ENCODE peak calls at places on chromosomes 16 and 17, in eight cellular contexts. One of them, this sample, is unnamed.

GRCh38 chr17:27419156-27419555 is 37.1 kb upstream of the KSR1 start:
- DNase-seq in foreskin fibroblast: no peak
- DNase-seq in cardiac fibroblast: no peak
- DNase-seq in colonic mucosa: no peak
- DNase-seq in testis: no peak
- DNase-seq in endothelial cell of umbilical vein: no peak
- DNase-seq in fibroblast of villous mesenchyme: no peak
- DNase-seq in sigmoid colon: peak
- DNase-seq in this sample: no peak

GRCh38 chr16:56348168-56349085 is 76.9 kb downstream of the AMFR start:
- DNase-seq in endothelial cell of umbilical vein: no peak
- DNase-seq in sigmoid colon: no peak
- DNase-seq in cardiac fibroblast: no peak
- DNase-seq in foreskin fibroblast: no peak
- DNase-seq in fibroblast of villous mesenchyme: no peak
- DNase-seq in colonic mucosa: no peak
- DNase-seq in testis: no peak
- DNase-seq in this sample: no peak

GRCh38 chr16:48384982-48385271 is 286 bp downstream of the SIAH1 start:
- DNase-seq in sigmoid colon: no peak
- DNase-seq in foreskin fibroblast: no peak
- DNase-seq in fibroblast of villous mesenchyme: peak
- DNase-seq in cardiac fibroblast: peak
- DNase-seq in endothelial cell of umbilical vein: no peak
- DNase-seq in colonic mucosa: no peak
- DNase-seq in testis: no peak
- DNase-seq in this sample: peak

GRCh38 chr17:78349831-78350631 is 9.8 kb downstream of the SOCS3 start:
- DNase-seq in foreskin fibroblast: no peak
- DNase-seq in cardiac fibroblast: no peak
- DNase-seq in endothelial cell of umbilical vein: no peak
- DNase-seq in testis: no peak
- DNase-seq in fibroblast of villous mesenchyme: no peak
- DNase-seq in colonic mucosa: no peak
- DNase-seq in sigmoid colon: no peak
- DNase-seq in this sample: no peak

GRCh38 chr17:58267347-58268324 is 13.1 kb downstream of the MPO start:
- DNase-seq in sigmoid colon: no peak
- DNase-seq in colonic mucosa: no peak
- DNase-seq in testis: peak
- DNase-seq in cardiac fibroblast: no peak
- DNase-seq in endothelial cell of umbilical vein: no peak
- DNase-seq in fibroblast of villous mesenchyme: no peak
- DNase-seq in foreskin fibroblast: no peak
- DNase-seq in this sample: no peak

GRCh38 chr17:72118588-72119279 is 2.1 kb upstream of the SOX9 start:
- DNase-seq in endothelial cell of umbilical vein: peak
- DNase-seq in foreskin fibroblast: peak
- DNase-seq in colonic mucosa: peak
- DNase-seq in cardiac fibroblast: peak
- DNase-seq in fibroblast of villous mesenchyme: peak
- DNase-seq in testis: peak
- DNase-seq in sigmoid colon: peak
- DNase-seq in this sample: peak

GRCh38 chr17:55248077-55248476 is 16.7 kb upstream of the HLF start:
- DNase-seq in testis: no peak
- DNase-seq in fibroblast of villous mesenchyme: no peak
- DNase-seq in sigmoid colon: no peak
- DNase-seq in foreskin fibroblast: no peak
- DNase-seq in cardiac fibroblast: no peak
- DNase-seq in colonic mucosa: no peak
- DNase-seq in endothelial cell of umbilical vein: no peak
- DNase-seq in this sample: no peak

GRCh38 chr16:85568519-85568918 is 44.6 kb upstream of the GSE1 start:
- DNase-seq in cardiac fibroblast: no peak
- DNase-seq in testis: peak
- DNase-seq in colonic mucosa: peak
- DNase-seq in fibroblast of villous mesenchyme: no peak
- DNase-seq in foreskin fibroblast: no peak
- DNase-seq in sigmoid colon: no peak
- DNase-seq in endothelial cell of umbilical vein: no peak
- DNase-seq in this sample: no peak

GRCh38 chr16:24853169-24853824 is 7.5 kb downstream of the SLC5A11 start:
- DNase-seq in testis: no peak
- DNase-seq in sigmoid colon: no peak
- DNase-seq in cardiac fibroblast: no peak
- DNase-seq in endothelial cell of umbilical vein: no peak
- DNase-seq in foreskin fibroblast: no peak
- DNase-seq in fibroblast of villous mesenchyme: no peak
- DNase-seq in colonic mucosa: no peak
- DNase-seq in this sample: peak

GRCh38 chr17:72004011-72004427 is 116.8 kb upstream of the SOX9 start:
- DNase-seq in endothelial cell of umbilical vein: no peak
- DNase-seq in fibroblast of villous mesenchyme: no peak
- DNase-seq in testis: no peak
- DNase-seq in sigmoid colon: no peak
- DNase-seq in foreskin fibroblast: peak
- DNase-seq in colonic mucosa: no peak
- DNase-seq in cardiac fibroblast: peak
- DNase-seq in this sample: peak

GRCh38 chr16:79895053-79895916 is 294.7 kb upstream of the MAF start:
- DNase-seq in endothelial cell of umbilical vein: no peak
- DNase-seq in sigmoid colon: no peak
- DNase-seq in fibroblast of villous mesenchyme: no peak
- DNase-seq in colonic mucosa: no peak
- DNase-seq in foreskin fibroblast: no peak
- DNase-seq in testis: no peak
- DNase-seq in cardiac fibroblast: no peak
- DNase-seq in this sample: no peak

GRCh38 chr17:80978499-80979497 is 12.8 kb upstream of the CHMP6 start:
- DNase-seq in fibroblast of villous mesenchyme: no peak
- DNase-seq in cardiac fibroblast: peak
- DNase-seq in sigmoid colon: no peak
- DNase-seq in endothelial cell of umbilical vein: no peak
- DNase-seq in foreskin fibroblast: no peak
- DNase-seq in testis: no peak
- DNase-seq in colonic mucosa: no peak
- DNase-seq in this sample: no peak

GRCh38 chr17:82106697-82107305 is 8.8 kb upstream of the FASN start:
- DNase-seq in foreskin fibroblast: no peak
- DNase-seq in endothelial cell of umbilical vein: no peak
- DNase-seq in sigmoid colon: peak
- DNase-seq in testis: peak
- DNase-seq in fibroblast of villous mesenchyme: no peak
- DNase-seq in cardiac fibroblast: no peak
- DNase-seq in colonic mucosa: no peak
- DNase-seq in this sample: no peak

GRCh38 chr16:20300312-20301097 is 26.8 kb downstream of the GP2 start:
- DNase-seq in foreskin fibroblast: peak
- DNase-seq in cardiac fibroblast: peak
- DNase-seq in endothelial cell of umbilical vein: peak
- DNase-seq in fibroblast of villous mesenchyme: peak
- DNase-seq in sigmoid colon: no peak
- DNase-seq in colonic mucosa: peak
- DNase-seq in testis: peak
- DNase-seq in this sample: peak

GRCh38 chr17:36818134-36818825 is 119.0 kb upstream of the LHX1 start:
- DNase-seq in testis: no peak
- DNase-seq in fibroblast of villous mesenchyme: no peak
- DNase-seq in colonic mucosa: no peak
- DNase-seq in sigmoid colon: no peak
- DNase-seq in cardiac fibroblast: no peak
- DNase-seq in endothelial cell of umbilical vein: no peak
- DNase-seq in foreskin fibroblast: no peak
- DNase-seq in this sample: no peak

GRCh38 chr16:71460246-71460645 is 1.8 kb downstream of the ZNF23 start:
- DNase-seq in cardiac fibroblast: peak
- DNase-seq in colonic mucosa: no peak
- DNase-seq in fibroblast of villous mesenchyme: peak
- DNase-seq in testis: no peak
- DNase-seq in sigmoid colon: no peak
- DNase-seq in endothelial cell of umbilical vein: no peak
- DNase-seq in foreskin fibroblast: peak
- DNase-seq in this sample: no peak

GRCh38 chr17:75740631-75741077 is 19.4 kb downstream of the ITGB4 start:
- DNase-seq in endothelial cell of umbilical vein: no peak
- DNase-seq in cardiac fibroblast: no peak
- DNase-seq in colonic mucosa: no peak
- DNase-seq in fibroblast of villous mesenchyme: no peak
- DNase-seq in foreskin fibroblast: no peak
- DNase-seq in sigmoid colon: no peak
- DNase-seq in testis: no peak
- DNase-seq in this sample: no peak

GRCh38 chr17:44315760-44316731 is 7.6 kb downstream of the RUNDC3A start:
- DNase-seq in sigmoid colon: no peak
- DNase-seq in foreskin fibroblast: no peak
- DNase-seq in fibroblast of villous mesenchyme: no peak
- DNase-seq in endothelial cell of umbilical vein: no peak
- DNase-seq in colonic mucosa: no peak
- DNase-seq in testis: no peak
- DNase-seq in cardiac fibroblast: no peak
- DNase-seq in this sample: no peak
- H3K4me3 ChIP-seq in sigmoid colon: no peak
- H3K4me3 ChIP-seq in foreskin fibroblast: no peak
- H3K4me3 ChIP-seq in fibroblast of villous mesenchyme: no peak
- H3K4me3 ChIP-seq in endothelial cell of umbilical vein: no peak
- H3K4me3 ChIP-seq in colonic mucosa: no peak
- H3K4me3 ChIP-seq in testis: no peak
- H3K4me3 ChIP-seq in cardiac fibroblast: no peak
- H3K4me3 ChIP-seq in this sample: no peak

GRCh38 chr17:47660064-47660492 is 10.4 kb downstream of the KPNB1 start:
- DNase-seq in foreskin fibroblast: no peak
- DNase-seq in fibroblast of villous mesenchyme: peak
- DNase-seq in colonic mucosa: no peak
- DNase-seq in endothelial cell of umbilical vein: no peak
- DNase-seq in cardiac fibroblast: no peak
- DNase-seq in testis: no peak
- DNase-seq in sigmoid colon: no peak
- DNase-seq in this sample: no peak
- H3K4me3 ChIP-seq in foreskin fibroblast: no peak
- H3K4me3 ChIP-seq in fibroblast of villous mesenchyme: no peak
- H3K4me3 ChIP-seq in colonic mucosa: no peak
- H3K4me3 ChIP-seq in endothelial cell of umbilical vein: no peak
- H3K4me3 ChIP-seq in cardiac fibroblast: no peak
- H3K4me3 ChIP-seq in testis: no peak
- H3K4me3 ChIP-seq in sigmoid colon: no peak
- H3K4me3 ChIP-seq in this sample: no peak

GRCh38 chr17:1559047-1559742 is 3.4 kb downstream of the PITPNA start:
- DNase-seq in foreskin fibroblast: no peak
- DNase-seq in cardiac fibroblast: no peak
- DNase-seq in testis: no peak
- DNase-seq in endothelial cell of umbilical vein: no peak
- DNase-seq in fibroblast of villous mesenchyme: no peak
- DNase-seq in sigmoid colon: no peak
- DNase-seq in colonic mucosa: no peak
- DNase-seq in this sample: no peak

GRCh38 chr17:1558401-1558800 is 4.2 kb downstream of the PITPNA start:
- DNase-seq in cardiac fibroblast: no peak
- DNase-seq in sigmoid colon: no peak
- DNase-seq in fibroblast of villous mesenchyme: peak
- DNase-seq in foreskin fibroblast: no peak
- DNase-seq in endothelial cell of umbilical vein: no peak
- DNase-seq in testis: no peak
- DNase-seq in colonic mucosa: no peak
- DNase-seq in this sample: no peak

GRCh38 chr17:1560582-1561170 is 1.9 kb downstream of the PITPNA start:
- DNase-seq in colonic mucosa: no peak
- DNase-seq in fibroblast of villous mesenchyme: no peak
- DNase-seq in foreskin fibroblast: no peak
- DNase-seq in sigmoid colon: no peak
- DNase-seq in cardiac fibroblast: no peak
- DNase-seq in testis: no peak
- DNase-seq in endothelial cell of umbilical vein: peak
- DNase-seq in this sample: no peak

GRCh38 chr17:1561420-1562177 is 993 bp downstream of the PITPNA start:
- DNase-seq in endothelial cell of umbilical vein: peak
- DNase-seq in fibroblast of villous mesenchyme: peak
- DNase-seq in foreskin fibroblast: no peak
- DNase-seq in cardiac fibroblast: peak
- DNase-seq in colonic mucosa: peak
- DNase-seq in testis: no peak
- DNase-seq in sigmoid colon: no peak
- DNase-seq in this sample: no peak

DNA sequence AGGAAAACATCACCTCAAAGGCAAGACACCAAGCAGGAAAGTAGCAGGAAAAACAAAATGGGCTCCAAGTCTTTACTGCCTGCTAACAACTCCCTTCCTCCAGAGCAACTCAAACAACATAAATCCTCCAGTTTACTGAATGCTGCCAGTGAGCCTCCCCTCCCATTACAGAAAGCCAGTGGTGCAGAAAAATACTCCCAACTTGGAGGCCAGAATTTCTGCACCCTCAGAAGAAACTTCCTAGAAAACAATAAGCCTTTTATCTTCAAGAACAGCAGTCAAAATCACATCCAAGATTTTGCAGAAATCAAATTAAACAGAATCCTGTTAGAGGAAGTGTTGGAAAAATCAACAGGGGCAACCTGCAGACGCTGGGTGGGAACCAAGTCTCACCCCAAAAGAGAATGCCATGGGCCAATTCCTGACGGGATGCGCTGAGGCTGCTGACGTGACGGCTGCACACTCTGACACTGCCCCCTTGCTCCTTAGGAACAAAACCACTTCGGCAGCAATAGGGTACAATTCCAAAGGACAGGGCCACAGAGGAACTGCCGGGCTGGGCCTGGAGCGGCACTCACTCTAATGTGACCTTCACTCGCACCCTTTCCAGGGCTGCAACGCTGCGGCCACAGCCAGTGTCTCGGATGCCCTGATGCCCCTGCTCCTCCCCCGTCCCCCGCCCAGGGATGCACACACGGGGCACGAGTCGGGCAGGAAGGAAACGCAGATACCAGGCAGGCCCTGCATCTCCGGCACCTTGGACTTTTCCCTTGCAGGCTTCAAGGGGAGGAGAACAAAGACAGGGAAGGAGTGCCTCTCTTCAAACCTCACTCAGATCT is 2.6 kb downstream of the PITPNA start:
- DNase-seq in foreskin fibroblast: no peak
- DNase-seq in cardiac fibroblast: no peak
- DNase-seq in fibroblast of villous mesenchyme: no peak
- DNase-seq in testis: no peak
- DNase-seq in endothelial cell of umbilical vein: peak
- DNase-seq in sigmoid colon: no peak
- DNase-seq in colonic mucosa: peak
- DNase-seq in this sample: no peak
- H3K4me3 ChIP-seq in foreskin fibroblast: no peak
- H3K4me3 ChIP-seq in cardiac fibroblast: no peak
- H3K4me3 ChIP-seq in fibroblast of villous mesenchyme: no peak
- H3K4me3 ChIP-seq in testis: no peak
- H3K4me3 ChIP-seq in endothelial cell of umbilical vein: peak
- H3K4me3 ChIP-seq in sigmoid colon: no peak
- H3K4me3 ChIP-seq in colonic mucosa: no peak
- H3K4me3 ChIP-seq in this sample: no peak

DNA sequence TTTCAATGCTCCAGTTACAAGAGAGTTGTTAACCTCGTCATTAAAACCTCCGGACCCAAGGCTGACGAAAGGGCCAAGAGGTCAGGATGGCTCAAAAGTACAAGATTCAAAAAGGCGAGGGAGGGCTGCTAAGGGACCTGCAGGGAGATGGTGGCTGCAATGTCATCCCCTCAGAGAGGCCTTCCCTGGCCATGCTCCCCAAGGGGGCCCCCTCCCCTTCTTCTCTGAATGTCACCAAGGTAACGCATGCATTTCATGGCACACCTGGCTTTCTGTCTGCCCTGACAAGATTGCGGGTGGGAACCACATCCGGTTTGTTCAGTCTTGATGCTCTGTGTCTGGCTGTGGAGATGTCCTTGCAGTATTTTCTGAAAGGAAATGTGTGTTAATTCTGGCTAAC is 89.9 kb downstream of the C16orf78 start:
- DNase-seq in foreskin fibroblast: no peak
- DNase-seq in colonic mucosa: peak
- DNase-seq in sigmoid colon: peak
- DNase-seq in cardiac fibroblast: no peak
- DNase-seq in fibroblast of villous mesenchyme: no peak
- DNase-seq in testis: no peak
- DNase-seq in endothelial cell of umbilical vein: no peak
- DNase-seq in this sample: peak
- H3K4me3 ChIP-seq in foreskin fibroblast: no peak
- H3K4me3 ChIP-seq in colonic mucosa: no peak
- H3K4me3 ChIP-seq in sigmoid colon: no peak
- H3K4me3 ChIP-seq in cardiac fibroblast: no peak
- H3K4me3 ChIP-seq in fibroblast of villous mesenchyme: no peak
- H3K4me3 ChIP-seq in testis: no peak
- H3K4me3 ChIP-seq in endothelial cell of umbilical vein: no peak
- H3K4me3 ChIP-seq in this sample: no peak